ENCODE peak calls at places on chromosomes 3 and 15, in four cellular contexts. E is IMR-90, F is H1, J is H9. M is an unnamed sample.
A peak's percentile ranks its signal among the peaks of the same experiment; 100 is the strongest.

GRCh38 chr3:12155833-12156232 is 2.9 kb downstream of the TIMP4 start:
- DNase-seq in E (peak; percentile 85), F (no peak), J (no peak), M (no peak)

GRCh38 chr3:87145553-87145952 is 81.6 kb upstream of the CHMP2B start:
- DNase-seq in E (peak; percentile 45), F (peak; percentile 43), J (peak; percentile 85), M (no peak)

GRCh38 chr3:69488026-69488425 is 102.1 kb upstream of the FRMD4B start:
- DNase-seq in E (no peak), F (no peak), J (no peak), M (no peak)

GRCh38 chr3:63705092-63705645 is 52.7 kb downstream of the SNTN start:
- DNase-seq in E (no peak), F (no peak), J (no peak), M (no peak)

GRCh38 chr15:70147178-70147760 is 49.6 kb upstream of the TLE3 start:
- DNase-seq in E (no peak), F (no peak), J (no peak), M (no peak)

GRCh38 chr3:140440446-140440845 is 237.4 kb upstream of the TRIM42 start:
- DNase-seq in E (no peak), F (no peak), J (no peak), M (no peak)

GRCh38 chr15:92812271-92812670 is 87.9 kb upstream of the CHD2 start:
- DNase-seq in E (no peak), F (no peak), J (no peak), M (no peak)

GRCh38 chr3:196889844-196890243 is 22.1 kb downstream of the SENP5 start:
- DNase-seq in E (no peak), F (no peak), J (no peak), M (no peak)

GRCh38 chr3:55904716-55905115 is 417.6 kb upstream of the WNT5A start:
- DNase-seq in E (no peak), F (no peak), J (no peak), M (no peak)
- H2BK15ac ChIP-seq in E (no peak overlapping the region), F (no peak overlapping the region), J (no peak overlapping the region), M (no peak overlapping the region)

GRCh38 chr15:96158938-96159337 is 171.6 kb upstream of the NR2F2 start:
- DNase-seq in E (no peak), F (no peak), J (no peak), M (no peak)
- H2AFZ ChIP-seq in E (no peak overlapping the region), F (no peak overlapping the region), J (no peak overlapping the region), M (no peak overlapping the region)

GRCh38 chr3:120418866-120419490 is 31.8 kb downstream of the FSTL1 start:
- DNase-seq in E (no peak), F (no peak), J (peak; percentile 76), M (peak; percentile 41)

GRCh38 chr3:120423432-120423831 is 27.4 kb downstream of the FSTL1 start:
- DNase-seq in E (no peak), F (no peak), J (no peak), M (no peak)

GRCh38 chr3:120420360-120420759 is 30.4 kb downstream of the FSTL1 start:
- DNase-seq in E (no peak), F (no peak), J (no peak), M (no peak)

GRCh38 chr3:120419797-120420196 is 31.0 kb downstream of the FSTL1 start:
- DNase-seq in E (no peak), F (no peak), J (no peak), M (no peak)

DNA sequence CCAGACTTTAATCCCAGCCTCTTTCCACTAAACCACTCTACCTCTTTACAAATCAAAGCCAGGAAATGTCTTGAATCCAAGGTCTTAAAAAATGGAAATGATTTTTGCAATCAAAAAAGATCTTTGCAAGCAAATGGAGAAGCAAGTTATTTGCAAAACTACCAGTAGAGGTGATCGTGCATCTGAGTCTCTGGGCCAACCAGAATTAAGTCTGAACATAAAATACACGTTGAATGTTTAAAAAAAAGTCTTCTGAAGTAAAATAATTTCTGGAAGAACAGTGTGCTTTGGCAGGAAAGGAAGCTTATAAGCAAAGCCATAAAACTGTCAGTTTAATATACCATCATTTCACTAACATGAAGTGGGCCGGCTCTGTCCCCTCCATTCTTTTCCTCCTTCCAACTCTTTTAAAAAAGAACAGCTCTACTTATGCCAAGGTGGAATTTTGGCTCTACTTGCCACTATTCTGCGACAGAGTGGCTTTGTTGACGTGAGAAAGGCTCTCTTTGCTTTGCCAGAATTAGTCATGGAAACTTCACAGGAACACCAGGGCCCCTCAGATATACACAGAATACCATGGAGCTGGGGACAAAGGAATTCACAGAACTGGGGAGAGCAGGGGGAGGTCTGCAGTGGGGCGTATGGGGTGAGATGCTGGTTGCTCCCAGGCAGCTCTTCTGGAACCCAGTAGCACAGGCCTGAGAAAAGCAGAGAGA is 29.8 kb downstream of the FSTL1 start:
- DNase-seq in E (peak; percentile 75), F (no peak), J (no peak), M (no peak)
- H2BK15ac ChIP-seq in E (peak overlapping the region; percentile 43), F (no peak overlapping the region), J (no peak overlapping the region), M (no peak overlapping the region)

DNA sequence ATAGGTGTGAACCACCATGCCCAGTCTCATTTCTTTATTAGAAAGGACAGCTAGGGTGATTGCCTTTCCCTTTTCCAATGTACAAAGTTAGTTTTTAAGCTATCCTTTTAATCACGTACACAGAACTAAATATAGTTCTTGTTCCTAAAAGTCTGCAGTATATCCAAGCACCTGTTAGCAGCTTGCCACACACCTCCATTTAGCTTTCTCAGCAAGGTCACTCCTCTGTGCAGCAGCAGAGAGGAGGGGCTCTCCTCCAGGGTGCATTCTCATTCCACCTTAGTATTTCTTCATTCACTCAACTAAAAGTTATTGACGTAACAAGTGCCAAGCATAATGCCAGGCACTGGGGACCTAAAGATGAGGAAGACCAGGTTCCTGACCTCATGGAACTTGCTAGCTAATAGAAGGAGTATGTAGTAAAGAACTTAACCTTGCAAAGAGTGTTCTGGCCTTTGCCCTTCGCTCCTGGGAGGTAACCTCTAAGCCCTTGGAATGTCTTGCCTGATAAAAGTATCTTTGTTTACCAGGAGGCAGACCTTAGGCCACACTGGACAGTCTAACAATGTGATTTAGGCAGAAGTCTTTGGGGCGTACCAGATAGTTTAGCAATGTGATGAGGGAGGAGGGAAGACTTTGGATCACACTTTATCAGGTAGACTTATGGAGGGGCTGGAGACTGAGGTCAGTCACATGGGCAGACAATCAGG is 12.7 kb upstream of the PTPN9 start:
- DNase-seq in E (no peak), F (no peak), J (no peak), M (no peak)
- H2AFZ ChIP-seq in E (no peak overlapping the region), F (no peak overlapping the region), J (no peak overlapping the region), M (no peak overlapping the region)

DNA sequence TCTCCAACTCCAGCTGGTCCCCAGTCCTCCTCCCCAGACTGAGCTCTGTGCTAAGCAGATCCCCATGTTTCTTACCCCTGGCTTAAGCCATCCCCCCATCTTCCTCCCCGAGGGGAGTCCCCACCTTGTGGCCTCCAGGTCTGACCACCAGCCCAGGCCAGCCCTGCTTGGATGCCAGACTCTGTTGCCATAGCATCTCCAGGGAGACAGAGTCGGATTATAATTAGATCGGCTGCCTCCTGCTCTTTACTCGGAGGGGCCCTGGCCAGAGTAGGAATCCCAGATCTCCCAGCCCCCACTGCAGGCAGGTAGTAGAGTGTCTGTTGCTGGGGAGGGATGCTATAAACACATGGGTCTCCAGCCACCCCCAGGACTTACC is 2.4 kb downstream of the KLHDC8B start:
- DNase-seq in E (no peak), F (no peak), J (no peak), M (peak; percentile 58)
- H2BK15ac ChIP-seq in E (no peak overlapping the region), F (no peak overlapping the region), J (no peak overlapping the region), M (peak overlapping the region; percentile 76)

DNA sequence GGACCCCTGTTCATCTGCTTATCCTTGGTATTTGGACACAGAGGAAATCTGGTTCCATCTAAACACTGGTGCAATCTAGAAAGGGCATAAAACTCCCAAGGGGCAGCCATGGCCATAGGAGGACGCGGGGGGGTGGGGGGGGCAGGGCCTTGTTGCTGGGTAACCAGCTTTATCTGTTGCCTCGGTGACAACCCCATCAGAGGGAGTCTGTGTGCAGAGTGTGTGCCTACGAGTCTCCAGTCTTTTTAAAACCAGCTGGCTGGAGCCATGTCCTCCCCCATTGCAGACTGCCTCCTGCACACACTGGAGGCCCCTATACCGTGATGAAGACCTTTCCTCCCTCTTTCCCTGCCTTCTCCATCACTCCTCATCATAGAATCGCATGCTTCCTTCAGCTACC is 26.4 kb upstream of the CORO2B start:
- DNase-seq in E (no peak), F (no peak), J (no peak), M (no peak)
- H2AFZ ChIP-seq in E (peak overlapping the region; percentile 60), F (no peak overlapping the region), J (no peak overlapping the region), M (no peak overlapping the region)

GRCh38 chr3:102718651-102719050 is 283.8 kb downstream of the ZPLD1 start:
- DNase-seq in E (no peak), F (no peak), J (no peak), M (no peak)
- H2BK15ac ChIP-seq in E (no peak overlapping the region), F (no peak overlapping the region), J (no peak overlapping the region), M (no peak overlapping the region)